ENCODE peak calls at places on chromosomes 16 and 17, in seven cellular contexts. C is stimulated activated naive CD8-positive, alpha-beta T cell treated with anti-CD3 and anti-CD28 coated beads, Interleukin-15, amount 100 ng/mL, for 72 hours; E is RWPE1; Y is H9; F is stimulated activated CD4-positive, alpha-beta T cell treated with anti-CD3 and anti-CD28 coated beads, TNF-alpha, amount 100 ng/mL, for 4 hours; R is heart left ventricle; J is neural progenitor cell. H is an unnamed sample.

GRCh38 chr16:80671281-80671849 is 130.6 kb downstream of the DYNLRB2 start:
- DNase-seq in E (no peak), Y (no peak), J (no peak), F (no peak), C (no peak), R (no peak), H (no peak)

GRCh38 chr16:87562201-87562600 is 40.1 kb upstream of the JPH3 start:
- DNase-seq in C (no peak), Y (no peak), E (no peak), R (no peak), F (no peak), J (no peak), H (no peak)

GRCh38 chr17:2975469-2975958 is 87.9 kb downstream of the OR1D5 start:
- DNase-seq in F (no peak), E (peak), R (no peak), J (no peak), Y (peak), C (no peak), H (no peak)

GRCh38 chr17:31559647-31560501 is 168.4 kb downstream of the RAB11FIP4 start:
- DNase-seq in R (no peak), E (peak), Y (no peak), C (no peak), F (no peak), J (peak), H (peak)

GRCh38 chr17:45311406-45311761 is 5.4 kb downstream of the MAP3K14 start:
- DNase-seq in F (no peak), Y (no peak), E (no peak), R (no peak), J (peak), C (no peak), H (no peak)

GRCh38 chr17:7782237-7782636 is 51.8 kb upstream of the KDM6B start:
- DNase-seq in R (no peak), J (no peak), Y (no peak), C (no peak), F (no peak), E (no peak), H (no peak)

GRCh38 chr16:72552675-72553074 is 380.7 kb upstream of the PMFBP1 start:
- DNase-seq in R (no peak), F (no peak), E (no peak), C (no peak), Y (no peak), J (no peak), H (no peak)

GRCh38 chr17:1726626-1727257 is 2.2 kb downstream of the WDR81 start:
- DNase-seq in Y (no peak), F (no peak), R (peak), J (no peak), C (no peak), E (no peak), H (no peak)

GRCh38 chr17:3827124-3827773 is 18.8 kb downstream of the NCBP3 start:
- DNase-seq in E (peak), C (peak), J (peak), F (peak), Y (peak), R (no peak), H (peak)

GRCh38 chr17:76497979-76498885 is 3.0 kb downstream of the RHBDF2 start:
- DNase-seq in E (peak), Y (peak), J (peak), F (no peak), C (no peak), R (peak), H (peak)

H was measured in WTC11.